ENCODE peak calls at places on chromosome 6, in nine cellular contexts. One of them, this sample, is unnamed.

GRCh38 chr6:112581015-112581414 is 233.9 kb downstream of the RFPL4B start:
- DNase-seq in IMR-90: no peak
- DNase-seq in kidney: no peak
- DNase-seq in upper lobe of right lung: no peak
- DNase-seq in foreskin fibroblast: no peak
- DNase-seq in tibial artery: no peak
- DNase-seq in LNCaP clone FGC: no peak
- DNase-seq in AG04450: no peak
- DNase-seq in fibroblast of the aortic adventitia: no peak
- DNase-seq in this sample: no peak

GRCh38 chr6:132768051-132768517 is 10.4 kb upstream of the VNN2 start:
- DNase-seq in kidney: peak
- DNase-seq in tibial artery: peak
- DNase-seq in AG04450: no peak
- DNase-seq in LNCaP clone FGC: no peak
- DNase-seq in upper lobe of right lung: peak
- DNase-seq in fibroblast of the aortic adventitia: no peak
- DNase-seq in foreskin fibroblast: peak
- DNase-seq in IMR-90: no peak
- DNase-seq in this sample: no peak

GRCh38 chr6:114181629-114182028 is 161.2 kb downstream of the HS3ST5 start:
- DNase-seq in fibroblast of the aortic adventitia: no peak
- DNase-seq in AG04450: no peak
- DNase-seq in IMR-90: no peak
- DNase-seq in upper lobe of right lung: no peak
- DNase-seq in foreskin fibroblast: no peak
- DNase-seq in LNCaP clone FGC: no peak
- DNase-seq in kidney: no peak
- DNase-seq in tibial artery: no peak
- DNase-seq in this sample: no peak

GRCh38 chr6:44634321-44634720 is 246.8 kb downstream of the CDC5L start:
- DNase-seq in tibial artery: no peak
- DNase-seq in LNCaP clone FGC: no peak
- DNase-seq in upper lobe of right lung: no peak
- DNase-seq in IMR-90: no peak
- DNase-seq in AG04450: no peak
- DNase-seq in kidney: no peak
- DNase-seq in fibroblast of the aortic adventitia: no peak
- DNase-seq in foreskin fibroblast: no peak
- DNase-seq in this sample: no peak

GRCh38 chr6:21935561-21936028 is 342.0 kb downstream of the SOX4 start:
- DNase-seq in tibial artery: no peak
- DNase-seq in LNCaP clone FGC: no peak
- DNase-seq in upper lobe of right lung: no peak
- DNase-seq in IMR-90: peak
- DNase-seq in AG04450: no peak
- DNase-seq in foreskin fibroblast: peak
- DNase-seq in kidney: no peak
- DNase-seq in fibroblast of the aortic adventitia: peak
- DNase-seq in this sample: no peak

GRCh38 chr6:149065658-149066556 is 251.6 kb upstream of the TAB2 start:
- DNase-seq in IMR-90: no peak
- DNase-seq in kidney: no peak
- DNase-seq in tibial artery: no peak
- DNase-seq in upper lobe of right lung: no peak
- DNase-seq in AG04450: no peak
- DNase-seq in fibroblast of the aortic adventitia: peak
- DNase-seq in LNCaP clone FGC: no peak
- DNase-seq in foreskin fibroblast: no peak
- DNase-seq in this sample: no peak

GRCh38 chr6:148857817-148858390 is 111.1 kb downstream of the UST start:
- DNase-seq in LNCaP clone FGC: no peak
- DNase-seq in IMR-90: peak
- DNase-seq in kidney: no peak
- DNase-seq in tibial artery: no peak
- DNase-seq in AG04450: peak
- DNase-seq in fibroblast of the aortic adventitia: peak
- DNase-seq in foreskin fibroblast: peak
- DNase-seq in upper lobe of right lung: no peak
- DNase-seq in this sample: peak

GRCh38 chr6:593139-593906 is 63.6 kb downstream of the HUS1B start:
- DNase-seq in tibial artery: peak
- DNase-seq in AG04450: no peak
- DNase-seq in LNCaP clone FGC: peak
- DNase-seq in fibroblast of the aortic adventitia: peak
- DNase-seq in upper lobe of right lung: no peak
- DNase-seq in foreskin fibroblast: peak
- DNase-seq in kidney: no peak
- DNase-seq in IMR-90: peak
- DNase-seq in this sample: peak

GRCh38 chr6:87436435-87436834 is 28.7 kb downstream of the CFAP206 start:
- DNase-seq in upper lobe of right lung: no peak
- DNase-seq in LNCaP clone FGC: peak
- DNase-seq in fibroblast of the aortic adventitia: peak
- DNase-seq in kidney: no peak
- DNase-seq in tibial artery: peak
- DNase-seq in foreskin fibroblast: peak
- DNase-seq in IMR-90: peak
- DNase-seq in AG04450: peak
- DNase-seq in this sample: peak

GRCh38 chr6:137353842-137354397 is 134.7 kb upstream of the IFNGR1 start:
- DNase-seq in AG04450: no peak
- DNase-seq in kidney: no peak
- DNase-seq in upper lobe of right lung: no peak
- DNase-seq in fibroblast of the aortic adventitia: no peak
- DNase-seq in tibial artery: no peak
- DNase-seq in IMR-90: no peak
- DNase-seq in LNCaP clone FGC: no peak
- DNase-seq in foreskin fibroblast: no peak
- DNase-seq in this sample: no peak
- H3K4me3 ChIP-seq in AG04450: no peak
- H3K4me3 ChIP-seq in kidney: no peak
- H3K4me3 ChIP-seq in upper lobe of right lung: no peak
- H3K4me3 ChIP-seq in fibroblast of the aortic adventitia: no peak
- H3K4me3 ChIP-seq in tibial artery: no peak
- H3K4me3 ChIP-seq in IMR-90: no peak
- H3K4me3 ChIP-seq in LNCaP clone FGC: no peak
- H3K4me3 ChIP-seq in foreskin fibroblast: no peak
- H3K4me3 ChIP-seq in this sample: no peak

GRCh38 chr6:145345094-145345493 is 390.2 kb downstream of the EPM2A start:
- DNase-seq in AG04450: no peak
- DNase-seq in upper lobe of right lung: no peak
- DNase-seq in IMR-90: no peak
- DNase-seq in kidney: no peak
- DNase-seq in tibial artery: no peak
- DNase-seq in LNCaP clone FGC: no peak
- DNase-seq in fibroblast of the aortic adventitia: no peak
- DNase-seq in foreskin fibroblast: no peak
- DNase-seq in this sample: no peak
- TF ChIP-seq CTCF in AG04450: no peak
- TF ChIP-seq CTCF in upper lobe of right lung: no peak
- TF ChIP-seq CTCF in IMR-90: no peak
- TF ChIP-seq CTCF in kidney: no peak
- TF ChIP-seq CTCF in tibial artery: no peak
- TF ChIP-seq CTCF in LNCaP clone FGC: no peak
- TF ChIP-seq CTCF in fibroblast of the aortic adventitia: no peak
- TF ChIP-seq CTCF in foreskin fibroblast: no peak
- TF ChIP-seq CTCF in this sample: no peak

GRCh38 chr6:35368038-35368887 is 25.9 kb downstream of the PPARD start:
- DNase-seq in IMR-90: peak
- DNase-seq in LNCaP clone FGC: peak
- DNase-seq in tibial artery: no peak
- DNase-seq in upper lobe of right lung: no peak
- DNase-seq in kidney: no peak
- DNase-seq in fibroblast of the aortic adventitia: peak
- DNase-seq in foreskin fibroblast: peak
- DNase-seq in AG04450: no peak
- DNase-seq in this sample: peak

GRCh38 chr6:35370799-35371493 is 28.6 kb downstream of the PPARD start:
- DNase-seq in upper lobe of right lung: peak
- DNase-seq in fibroblast of the aortic adventitia: peak
- DNase-seq in foreskin fibroblast: no peak
- DNase-seq in AG04450: no peak
- DNase-seq in LNCaP clone FGC: no peak
- DNase-seq in IMR-90: peak
- DNase-seq in kidney: no peak
- DNase-seq in tibial artery: peak
- DNase-seq in this sample: no peak

GRCh38 chr6:35372633-35373032 is 30.3 kb downstream of the PPARD start:
- DNase-seq in LNCaP clone FGC: no peak
- DNase-seq in kidney: no peak
- DNase-seq in AG04450: no peak
- DNase-seq in tibial artery: no peak
- DNase-seq in foreskin fibroblast: no peak
- DNase-seq in upper lobe of right lung: no peak
- DNase-seq in fibroblast of the aortic adventitia: no peak
- DNase-seq in IMR-90: no peak
- DNase-seq in this sample: no peak

GRCh38 chr6:35371494-35372262 is 29.3 kb downstream of the PPARD start:
- DNase-seq in IMR-90: no peak
- DNase-seq in upper lobe of right lung: no peak
- DNase-seq in kidney: no peak
- DNase-seq in AG04450: no peak
- DNase-seq in fibroblast of the aortic adventitia: no peak
- DNase-seq in tibial artery: no peak
- DNase-seq in LNCaP clone FGC: no peak
- DNase-seq in foreskin fibroblast: no peak
- DNase-seq in this sample: no peak

DNA sequence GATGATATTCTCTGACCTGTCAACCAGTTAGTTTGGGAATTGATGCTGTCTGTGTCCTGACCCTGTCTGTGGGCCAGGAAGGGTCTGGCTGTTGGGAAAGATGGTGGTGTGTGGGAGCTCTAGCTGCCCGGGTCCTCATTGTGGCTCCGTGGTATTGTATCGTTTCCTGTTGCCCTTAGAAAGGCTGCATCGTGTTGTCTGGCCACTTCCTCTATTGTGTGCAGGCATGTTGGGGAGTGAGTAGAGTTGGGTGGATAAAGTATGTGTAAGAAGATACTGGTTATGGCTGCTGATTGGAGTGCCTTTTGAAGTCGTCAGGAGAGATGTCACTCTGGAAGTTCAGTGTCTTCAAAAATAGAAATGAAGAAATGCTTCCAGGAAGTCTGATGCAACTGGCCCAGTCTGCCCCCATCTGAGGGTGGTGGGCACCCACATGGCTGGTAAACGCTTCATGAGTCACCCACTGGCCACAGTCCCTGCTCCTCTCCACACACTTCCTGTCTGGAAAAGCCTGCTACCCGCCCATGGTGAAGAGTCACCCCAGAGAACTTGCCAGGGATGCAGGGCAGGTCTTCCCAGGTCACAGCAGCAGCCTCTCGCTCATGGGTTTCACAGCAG is 27.9 kb downstream of the PPARD start:
- DNase-seq in foreskin fibroblast: peak
- DNase-seq in AG04450: peak
- DNase-seq in kidney: peak
- DNase-seq in IMR-90: peak
- DNase-seq in upper lobe of right lung: peak
- DNase-seq in LNCaP clone FGC: no peak
- DNase-seq in fibroblast of the aortic adventitia: peak
- DNase-seq in tibial artery: peak
- DNase-seq in this sample: peak
- H3K4me3 ChIP-seq in foreskin fibroblast: no peak
- H3K4me3 ChIP-seq in AG04450: no peak
- H3K4me3 ChIP-seq in kidney: no peak
- H3K4me3 ChIP-seq in IMR-90: no peak
- H3K4me3 ChIP-seq in upper lobe of right lung: no peak
- H3K4me3 ChIP-seq in LNCaP clone FGC: no peak
- H3K4me3 ChIP-seq in fibroblast of the aortic adventitia: no peak
- H3K4me3 ChIP-seq in tibial artery: no peak
- H3K4me3 ChIP-seq in this sample: no peak

GRCh38 chr6:39876826-39877225 is 57.4 kb downstream of the MOCS1 start:
- DNase-seq in fibroblast of the aortic adventitia: no peak
- DNase-seq in tibial artery: no peak
- DNase-seq in upper lobe of right lung: no peak
- DNase-seq in LNCaP clone FGC: no peak
- DNase-seq in kidney: no peak
- DNase-seq in AG04450: no peak
- DNase-seq in IMR-90: no peak
- DNase-seq in foreskin fibroblast: no peak
- DNase-seq in this sample: no peak

GRCh38 chr6:39880521-39881048 is 53.7 kb downstream of the MOCS1 start:
- DNase-seq in upper lobe of right lung: no peak
- DNase-seq in fibroblast of the aortic adventitia: no peak
- DNase-seq in kidney: no peak
- DNase-seq in foreskin fibroblast: no peak
- DNase-seq in IMR-90: no peak
- DNase-seq in tibial artery: no peak
- DNase-seq in LNCaP clone FGC: no peak
- DNase-seq in AG04450: no peak
- DNase-seq in this sample: no peak

GRCh38 chr6:39879535-39879934 is 54.7 kb downstream of the MOCS1 start:
- DNase-seq in AG04450: no peak
- DNase-seq in foreskin fibroblast: peak
- DNase-seq in tibial artery: no peak
- DNase-seq in kidney: no peak
- DNase-seq in LNCaP clone FGC: no peak
- DNase-seq in upper lobe of right lung: no peak
- DNase-seq in IMR-90: peak
- DNase-seq in fibroblast of the aortic adventitia: peak
- DNase-seq in this sample: no peak

GRCh38 chr6:39873439-39873838 is 60.8 kb downstream of the MOCS1 start:
- DNase-seq in tibial artery: no peak
- DNase-seq in foreskin fibroblast: no peak
- DNase-seq in kidney: no peak
- DNase-seq in fibroblast of the aortic adventitia: no peak
- DNase-seq in IMR-90: no peak
- DNase-seq in AG04450: no peak
- DNase-seq in LNCaP clone FGC: no peak
- DNase-seq in upper lobe of right lung: no peak
- DNase-seq in this sample: no peak

DNA sequence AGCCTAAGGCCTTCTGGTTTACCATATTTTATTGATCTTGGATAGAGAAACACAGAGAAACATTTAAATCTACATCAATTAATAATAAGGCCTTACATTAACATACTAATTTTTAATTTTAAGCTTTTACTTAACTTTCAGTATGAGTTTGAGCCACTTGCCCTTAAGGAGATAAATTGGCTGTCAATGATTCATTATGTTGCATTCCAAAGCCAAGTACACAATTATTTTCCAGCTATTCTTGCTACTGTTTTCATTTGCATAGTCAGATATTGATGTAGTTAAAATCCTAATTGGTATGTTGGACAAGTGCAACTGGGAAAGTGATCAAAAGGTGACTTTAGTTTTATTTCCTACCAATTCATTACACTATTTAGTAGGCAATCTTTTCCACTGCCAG is 58.2 kb downstream of the MOCS1 start:
- DNase-seq in upper lobe of right lung: no peak
- DNase-seq in AG04450: no peak
- DNase-seq in fibroblast of the aortic adventitia: no peak
- DNase-seq in tibial artery: no peak
- DNase-seq in IMR-90: peak
- DNase-seq in foreskin fibroblast: no peak
- DNase-seq in kidney: no peak
- DNase-seq in LNCaP clone FGC: no peak
- DNase-seq in this sample: no peak
- TF ChIP-seq CTCF in upper lobe of right lung: no peak
- TF ChIP-seq CTCF in AG04450: no peak
- TF ChIP-seq CTCF in fibroblast of the aortic adventitia: no peak
- TF ChIP-seq CTCF in tibial artery: no peak
- TF ChIP-seq CTCF in IMR-90: no peak
- TF ChIP-seq CTCF in foreskin fibroblast: no peak
- TF ChIP-seq CTCF in kidney: no peak
- TF ChIP-seq CTCF in LNCaP clone FGC: no peak
- TF ChIP-seq CTCF in this sample: no peak

GRCh38 chr6:143596857-143597256 is 80.9 kb upstream of the PHACTR2 start:
- DNase-seq in LNCaP clone FGC: no peak
- DNase-seq in IMR-90: peak
- DNase-seq in AG04450: peak
- DNase-seq in tibial artery: peak
- DNase-seq in fibroblast of the aortic adventitia: peak
- DNase-seq in foreskin fibroblast: peak
- DNase-seq in kidney: no peak
- DNase-seq in upper lobe of right lung: no peak
- DNase-seq in this sample: no peak
- H3K4me3 ChIP-seq in LNCaP clone FGC: no peak
- H3K4me3 ChIP-seq in IMR-90: no peak
- H3K4me3 ChIP-seq in AG04450: no peak
- H3K4me3 ChIP-seq in tibial artery: no peak
- H3K4me3 ChIP-seq in fibroblast of the aortic adventitia: no peak
- H3K4me3 ChIP-seq in foreskin fibroblast: no peak
- H3K4me3 ChIP-seq in kidney: no peak
- H3K4me3 ChIP-seq in upper lobe of right lung: no peak
- H3K4me3 ChIP-seq in this sample: no peak